ENCODE peak calls at places on chromosome 15, in six cellular contexts. H, W, B, U, N and I are unnamed samples.

GRCh38 chr15:89197503-89197971 is 23.8 kb downstream of the RLBP1 start:
- DNase-seq in W (peak; percentile 41), N (no peak), H (no peak), B (no peak), U (peak; percentile 30), I (no peak)

GRCh38 chr15:96359772-96360498 is 29.4 kb downstream of the NR2F2 start:
- DNase-seq in H (no peak), W (no peak), U (no peak), B (peak; percentile 24), N (no peak), I (no peak)

GRCh38 chr15:48413304-48413703 is 82.1 kb downstream of the DUT start:
- DNase-seq in U (no peak), H (peak; percentile 31), W (no peak), N (no peak), B (no peak), I (no peak)

GRCh38 chr15:43509002-43509922 is 8.1 kb upstream of the MAP1A start:
- DNase-seq in H (peak; percentile 50), B (no peak), W (no peak), N (no peak), U (no peak), I (no peak)

GRCh38 chr15:39243396-39243795 is 337.5 kb upstream of the THBS1 start:
- DNase-seq in U (no peak), B (no peak), N (no peak), H (no peak), W (no peak), I (no peak)

GRCh38 chr15:96336045-96336642 is 5.6 kb downstream of the NR2F2 start:
- DNase-seq in N (no peak), W (peak; percentile 10), H (no peak), U (no peak), B (no peak), I (no peak)

GRCh38 chr15:80512729-80513670 is 108.8 kb downstream of the ARNT2 start:
- DNase-seq in H (no peak), B (no peak), N (no peak), U (peak; percentile 5), W (no peak), I (no peak)

GRCh38 chr15:56491110-56491722 is 26.3 kb upstream of the MNS1 start:
- DNase-seq in H (peak; percentile 40), N (no peak), U (peak; percentile 78), W (peak; percentile 74), B (peak; percentile 59), I (peak; percentile 71)

GRCh38 chr15:71899665-71900064 is 89.3 kb downstream of the NR2E3 start:
- DNase-seq in U (no peak), W (no peak), H (no peak), N (no peak), B (no peak), I (no peak)

GRCh38 chr15:99614749-99615288 is 49.0 kb downstream of the MEF2A start:
- DNase-seq in N (no peak), B (no peak), U (no peak), W (no peak), H (no peak), I (no peak)

GRCh38 chr15:33124275-33124674 is 70.2 kb downstream of the FMN1 start:
- DNase-seq in W (no peak), U (no peak), N (no peak), H (no peak), B (no peak), I (no peak)

GRCh38 chr15:42082832-42083604 is 11.3 kb downstream of the PLA2G4D start:
- DNase-seq in H (no peak), U (no peak), W (peak; percentile 7), N (no peak), B (no peak), I (no peak)

GRCh38 chr15:56923174-56923579 is 4.7 kb downstream of the TCF12 start:
- DNase-seq in U (no peak), H (no peak), B (no peak), W (no peak), N (no peak), I (no peak)

GRCh38 chr15:62250176-62250575 is 85.1 kb upstream of the C2CD4B start:
- DNase-seq in N (no peak), B (no peak), W (no peak), U (no peak), H (no peak), I (no peak)

GRCh38 chr15:64634576-64635485 is 140.6 kb downstream of the RBPMS2 start:
- DNase-seq in N (no peak), W (no peak), U (peak; percentile 77), H (no peak), B (no peak), I (no peak)

GRCh38 chr15:98881526-98882517 is 125.8 kb downstream of the PGPEP1L start:
- DNase-seq in H (no peak), U (peak; percentile 14), N (no peak), B (peak; percentile 45), W (no peak), I (peak; percentile 65)

GRCh38 chr15:47517737-47518136 is 199.6 kb upstream of the SEMA6D start:
- DNase-seq in B (no peak), U (no peak), H (no peak), N (no peak), W (no peak), I (no peak)

GRCh38 chr15:32908135-32908801 is 190.5 kb downstream of the GREM1 start:
- DNase-seq in B (peak; percentile 48), U (no peak), H (no peak), N (no peak), W (peak; percentile 15), I (peak; percentile 68)

GRCh38 chr15:89129123-89129815 is 41.0 kb downstream of the ABHD2 start:
- DNase-seq in B (peak; percentile 60), H (no peak), W (peak; percentile 66), U (peak; percentile 78), N (no peak), I (peak; percentile 65)

GRCh38 chr15:52005748-52006701 is 13.0 kb upstream of the MAPK6 start:
- DNase-seq in N (no peak), B (no peak), H (no peak), U (peak; percentile 51), W (no peak), I (peak; percentile 64)

GRCh38 chr15:91488452-91488851 is 365.1 kb upstream of the SLCO3A1 start:
- DNase-seq in B (no peak), H (no peak), N (no peak), W (no peak), U (no peak), I (no peak)

GRCh38 chr15:70492240-70493177 is 270.8 kb downstream of the UACA start:
- DNase-seq in N (no peak), H (peak; percentile 59), W (peak; percentile 76), B (peak; percentile 75), U (peak; percentile 96), I (peak; percentile 70)

GRCh38 chr15:90002428-90002844 is 1.3 kb downstream of the ZNF710 start:
- DNase-seq in N (peak; percentile 36), W (peak; percentile 62), B (peak; percentile 69), U (peak; percentile 71), H (peak; percentile 47), I (peak; percentile 69)

GRCh38 chr15:42730135-42730534 is 6.8 kb downstream of the CDAN1 start:
- DNase-seq in N (no peak), U (no peak), B (peak; percentile 7), H (no peak), W (no peak), I (no peak)

GRCh38 chr15:52006702-52007340 is 12.2 kb upstream of the MAPK6 start:
- DNase-seq in U (no peak), N (no peak), W (no peak), B (no peak), H (no peak), I (no peak)

GRCh38 chr15:83767786-83768185 is 113.9 kb downstream of the ADAMTSL3 start:
- DNase-seq in W (no peak), B (no peak), U (no peak), N (no peak), H (no peak), I (no peak)

GRCh38 chr15:66907826-66908502 is 157.4 kb upstream of the SMAD3 start:
- DNase-seq in H (peak; percentile 82), N (no peak), B (peak; percentile 49), W (peak; percentile 42), U (no peak), I (no peak)

GRCh38 chr15:62417444-62417843 is 252.4 kb upstream of the C2CD4B start:
- DNase-seq in U (no peak), W (no peak), H (no peak), B (no peak), N (no peak), I (no peak)

GRCh38 chr15:66006986-66007385 is 137.7 kb downstream of the RAB11A start:
- DNase-seq in B (no peak), W (no peak), H (no peak), N (no peak), U (no peak), I (no peak)

GRCh38 chr15:72758195-72758594 is 25.4 kb downstream of the ADPGK start:
- DNase-seq in U (no peak), W (no peak), N (no peak), H (no peak), B (no peak), I (no peak)

GRCh38 chr15:23690450-23690852 is 3.3 kb upstream of the NDN start:
- DNase-seq in U (no peak), H (peak; percentile 54), B (no peak), N (peak; percentile 62), W (peak; percentile 23), I (no peak)

GRCh38 chr15:64454282-64454681 is 6.1 kb upstream of the ZNF609 start:
- DNase-seq in W (no peak), H (no peak), B (no peak), N (no peak), U (no peak), I (no peak)

GRCh38 chr15:40776537-40777141 is 6.9 kb downstream of the C15orf62 start:
- DNase-seq in N (no peak), H (no peak), W (no peak), B (no peak), U (peak; percentile 83), I (no peak)
- TF ChIP-seq CTCF in N (no peak), H (no peak), W (no peak), B (no peak), U (no peak), I (no peak)

GRCh38 chr15:101540480-101541239 is 51.2 kb upstream of the PCSK6 start:
- DNase-seq in B (no peak), W (no peak), H (peak; percentile 50), N (no peak), U (peak; percentile 11), I (no peak)
- TF ChIP-seq CTCF in B (no peak), W (no peak), H (no peak), N (no peak), U (no peak), I (no peak)

DNA sequence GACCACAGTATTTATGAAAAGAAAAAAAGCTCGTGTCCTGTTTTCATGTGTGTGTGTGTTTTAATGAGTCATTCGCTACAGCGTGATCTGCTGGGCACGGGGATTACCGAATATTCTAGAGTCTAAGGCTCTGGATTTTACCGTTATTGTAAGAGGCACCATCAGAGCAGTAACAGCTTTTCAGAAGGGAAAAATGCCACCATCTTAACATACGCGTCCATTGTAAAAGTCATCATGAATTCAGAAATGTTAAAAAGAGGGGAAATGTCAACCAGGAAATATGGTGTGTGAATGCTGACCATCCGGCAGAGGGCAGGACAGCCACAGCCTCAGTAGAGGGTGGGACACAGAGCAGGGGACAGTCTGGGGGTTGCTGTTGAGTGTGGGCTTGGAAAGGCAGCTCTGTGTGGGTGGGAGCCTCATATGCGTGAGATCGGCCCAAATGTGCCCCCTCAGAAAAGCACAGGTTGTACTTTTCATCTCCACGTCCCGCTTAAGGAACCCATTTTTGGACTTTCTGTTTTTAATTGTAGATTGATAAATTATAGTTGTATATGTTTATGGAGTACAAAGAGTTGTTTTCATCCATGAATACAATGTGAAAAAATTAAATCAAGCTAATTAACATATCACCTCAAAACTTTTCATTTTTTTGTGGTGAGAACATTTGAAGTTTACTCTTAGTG is 69.6 kb downstream of the ASB7 start:
- DNase-seq in B (no peak), U (no peak), N (no peak), H (no peak), W (no peak), I (peak; percentile 63)
- TF ChIP-seq CTCF in B (no peak), U (no peak), N (peak; percentile 24), H (no peak), W (peak; percentile 25), I (peak; percentile 23)

GRCh38 chr15:95284933-95285401 is 1045.5 kb upstream of the NR2F2 start:
- DNase-seq in U (peak; percentile 37), B (no peak), H (no peak), N (no peak), W (no peak), I (no peak)
- TF ChIP-seq CTCF in U (no peak), B (no peak), H (no peak), N (no peak), W (no peak), I (no peak)